ENCODE peak calls at places on chromosome 3, in seven cellular contexts. One of them, this sample, is unnamed.

GRCh38 chr3:85120879-85121278 is 162.1 kb downstream of the CADM2 start:
- DNase-seq in ovary: no peak
- DNase-seq in esophagus squamous epithelium: no peak
- DNase-seq in A549: no peak
- DNase-seq in uterus: no peak
- DNase-seq in IMR-90: no peak
- DNase-seq in upper lobe of left lung: no peak
- DNase-seq in this sample: no peak

GRCh38 chr3:198079771-198080520 is 119.9 kb downstream of the LMLN start:
- DNase-seq in A549: no peak
- DNase-seq in IMR-90: peak
- DNase-seq in ovary: no peak
- DNase-seq in uterus: peak
- DNase-seq in esophagus squamous epithelium: no peak
- DNase-seq in upper lobe of left lung: no peak
- DNase-seq in this sample: peak

GRCh38 chr3:65689436-65689835 is 349.3 kb downstream of the MAGI1 start:
- DNase-seq in ovary: no peak
- DNase-seq in A549: no peak
- DNase-seq in esophagus squamous epithelium: no peak
- DNase-seq in uterus: no peak
- DNase-seq in IMR-90: no peak
- DNase-seq in upper lobe of left lung: no peak
- DNase-seq in this sample: no peak

GRCh38 chr3:29178809-29179793 is 101.8 kb upstream of the RBMS3 start:
- DNase-seq in A549: no peak
- DNase-seq in uterus: no peak
- DNase-seq in IMR-90: no peak
- DNase-seq in esophagus squamous epithelium: no peak
- DNase-seq in ovary: no peak
- DNase-seq in upper lobe of left lung: no peak
- DNase-seq in this sample: no peak

GRCh38 chr3:97872209-97873042 is 50.6 kb downstream of the CRYBG3 start:
- DNase-seq in esophagus squamous epithelium: no peak
- DNase-seq in upper lobe of left lung: no peak
- DNase-seq in uterus: peak
- DNase-seq in A549: no peak
- DNase-seq in IMR-90: peak
- DNase-seq in ovary: no peak
- DNase-seq in this sample: no peak

GRCh38 chr3:55090310-55090709 is 162.5 kb upstream of the LRTM1 start:
- DNase-seq in upper lobe of left lung: no peak
- DNase-seq in esophagus squamous epithelium: no peak
- DNase-seq in ovary: no peak
- DNase-seq in IMR-90: no peak
- DNase-seq in uterus: no peak
- DNase-seq in A549: no peak
- DNase-seq in this sample: no peak

GRCh38 chr3:11240496-11240895 is 31.7 kb upstream of the ATG7 start:
- DNase-seq in uterus: no peak
- DNase-seq in IMR-90: no peak
- DNase-seq in upper lobe of left lung: no peak
- DNase-seq in ovary: no peak
- DNase-seq in esophagus squamous epithelium: no peak
- DNase-seq in A549: no peak
- DNase-seq in this sample: no peak

GRCh38 chr3:73611176-73611575 is 13.6 kb downstream of the PDZRN3 start:
- DNase-seq in ovary: no peak
- DNase-seq in A549: no peak
- DNase-seq in esophagus squamous epithelium: no peak
- DNase-seq in IMR-90: peak
- DNase-seq in upper lobe of left lung: no peak
- DNase-seq in uterus: no peak
- DNase-seq in this sample: no peak

GRCh38 chr3:29353807-29354206 is 72.9 kb downstream of the RBMS3 start:
- DNase-seq in ovary: no peak
- DNase-seq in A549: no peak
- DNase-seq in uterus: no peak
- DNase-seq in esophagus squamous epithelium: no peak
- DNase-seq in upper lobe of left lung: no peak
- DNase-seq in IMR-90: no peak
- DNase-seq in this sample: no peak

GRCh38 chr3:182618085-182618732 is 175.1 kb upstream of the ATP11B start:
- DNase-seq in A549: no peak
- DNase-seq in esophagus squamous epithelium: no peak
- DNase-seq in IMR-90: no peak
- DNase-seq in uterus: no peak
- DNase-seq in ovary: no peak
- DNase-seq in upper lobe of left lung: no peak
- DNase-seq in this sample: peak

GRCh38 chr3:149152420-149152819 is 23.0 kb downstream of the HPS3 start:
- DNase-seq in ovary: no peak
- DNase-seq in esophagus squamous epithelium: no peak
- DNase-seq in uterus: no peak
- DNase-seq in upper lobe of left lung: no peak
- DNase-seq in A549: no peak
- DNase-seq in IMR-90: peak
- DNase-seq in this sample: no peak

GRCh38 chr3:12462159-12462962 is 21.9 kb upstream of the TSEN2 start:
- DNase-seq in ovary: no peak
- DNase-seq in IMR-90: no peak
- DNase-seq in upper lobe of left lung: no peak
- DNase-seq in esophagus squamous epithelium: no peak
- DNase-seq in A549: no peak
- DNase-seq in uterus: no peak
- DNase-seq in this sample: no peak

GRCh38 chr3:155548194-155548593 is 196.7 kb downstream of the PLCH1 start:
- DNase-seq in upper lobe of left lung: no peak
- DNase-seq in esophagus squamous epithelium: no peak
- DNase-seq in A549: no peak
- DNase-seq in IMR-90: no peak
- DNase-seq in uterus: no peak
- DNase-seq in ovary: no peak
- DNase-seq in this sample: no peak

GRCh38 chr3:134708025-134708597 is 57.3 kb upstream of the KY start:
- DNase-seq in IMR-90: peak
- DNase-seq in A549: no peak
- DNase-seq in uterus: no peak
- DNase-seq in ovary: no peak
- DNase-seq in upper lobe of left lung: no peak
- DNase-seq in esophagus squamous epithelium: no peak
- DNase-seq in this sample: no peak

GRCh38 chr3:49339593-49339946 is 283 bp downstream of the USP4 start:
- DNase-seq in esophagus squamous epithelium: no peak
- DNase-seq in A549: no peak
- DNase-seq in ovary: peak
- DNase-seq in uterus: peak
- DNase-seq in upper lobe of left lung: peak
- DNase-seq in IMR-90: no peak
- DNase-seq in this sample: no peak

GRCh38 chr3:26621176-26621575 is 1.4 kb upstream of the LRRC3B start:
- DNase-seq in A549: no peak
- DNase-seq in ovary: no peak
- DNase-seq in uterus: no peak
- DNase-seq in upper lobe of left lung: no peak
- DNase-seq in IMR-90: no peak
- DNase-seq in esophagus squamous epithelium: no peak
- DNase-seq in this sample: no peak

GRCh38 chr3:196220587-196220986 is 4.3 kb downstream of the SLC51A start:
- DNase-seq in uterus: no peak
- DNase-seq in upper lobe of left lung: no peak
- DNase-seq in A549: no peak
- DNase-seq in esophagus squamous epithelium: no peak
- DNase-seq in IMR-90: no peak
- DNase-seq in ovary: no peak
- DNase-seq in this sample: no peak

GRCh38 chr3:127690823-127691452 is 18.2 kb downstream of the ABTB1 start:
- DNase-seq in ovary: no peak
- DNase-seq in A549: peak
- DNase-seq in esophagus squamous epithelium: no peak
- DNase-seq in upper lobe of left lung: no peak
- DNase-seq in IMR-90: peak
- DNase-seq in uterus: no peak
- DNase-seq in this sample: peak

GRCh38 chr3:61796088-61796680 is 234.8 kb downstream of the PTPRG start:
- DNase-seq in A549: no peak
- DNase-seq in IMR-90: no peak
- DNase-seq in esophagus squamous epithelium: no peak
- DNase-seq in upper lobe of left lung: no peak
- DNase-seq in uterus: no peak
- DNase-seq in ovary: no peak
- DNase-seq in this sample: no peak

GRCh38 chr3:64708456-64708855 is 20.7 kb upstream of the ADAMTS9 start:
- DNase-seq in esophagus squamous epithelium: no peak
- DNase-seq in IMR-90: no peak
- DNase-seq in ovary: no peak
- DNase-seq in uterus: no peak
- DNase-seq in upper lobe of left lung: no peak
- DNase-seq in A549: no peak
- DNase-seq in this sample: no peak

GRCh38 chr3:150407818-150408231 is 273 bp upstream of the TSC22D2 start:
- DNase-seq in esophagus squamous epithelium: no peak
- DNase-seq in upper lobe of left lung: no peak
- DNase-seq in ovary: peak
- DNase-seq in uterus: peak
- DNase-seq in IMR-90: peak
- DNase-seq in A549: peak
- DNase-seq in this sample: no peak

GRCh38 chr3:150407051-150407817 is 864 bp upstream of the TSC22D2 start:
- DNase-seq in esophagus squamous epithelium: no peak
- DNase-seq in ovary: no peak
- DNase-seq in A549: no peak
- DNase-seq in uterus: peak
- DNase-seq in upper lobe of left lung: no peak
- DNase-seq in IMR-90: peak
- DNase-seq in this sample: peak

GRCh38 chr3:150409125-150409526 is 1.0 kb downstream of the TSC22D2 start:
- DNase-seq in ovary: peak
- DNase-seq in upper lobe of left lung: no peak
- DNase-seq in uterus: no peak
- DNase-seq in A549: no peak
- DNase-seq in esophagus squamous epithelium: peak
- DNase-seq in IMR-90: no peak
- DNase-seq in this sample: peak

GRCh38 chr3:150409527-150410310 is 1.6 kb downstream of the TSC22D2 start:
- DNase-seq in upper lobe of left lung: peak
- DNase-seq in uterus: peak
- DNase-seq in ovary: peak
- DNase-seq in esophagus squamous epithelium: peak
- DNase-seq in IMR-90: peak
- DNase-seq in A549: peak
- DNase-seq in this sample: peak

DNA sequence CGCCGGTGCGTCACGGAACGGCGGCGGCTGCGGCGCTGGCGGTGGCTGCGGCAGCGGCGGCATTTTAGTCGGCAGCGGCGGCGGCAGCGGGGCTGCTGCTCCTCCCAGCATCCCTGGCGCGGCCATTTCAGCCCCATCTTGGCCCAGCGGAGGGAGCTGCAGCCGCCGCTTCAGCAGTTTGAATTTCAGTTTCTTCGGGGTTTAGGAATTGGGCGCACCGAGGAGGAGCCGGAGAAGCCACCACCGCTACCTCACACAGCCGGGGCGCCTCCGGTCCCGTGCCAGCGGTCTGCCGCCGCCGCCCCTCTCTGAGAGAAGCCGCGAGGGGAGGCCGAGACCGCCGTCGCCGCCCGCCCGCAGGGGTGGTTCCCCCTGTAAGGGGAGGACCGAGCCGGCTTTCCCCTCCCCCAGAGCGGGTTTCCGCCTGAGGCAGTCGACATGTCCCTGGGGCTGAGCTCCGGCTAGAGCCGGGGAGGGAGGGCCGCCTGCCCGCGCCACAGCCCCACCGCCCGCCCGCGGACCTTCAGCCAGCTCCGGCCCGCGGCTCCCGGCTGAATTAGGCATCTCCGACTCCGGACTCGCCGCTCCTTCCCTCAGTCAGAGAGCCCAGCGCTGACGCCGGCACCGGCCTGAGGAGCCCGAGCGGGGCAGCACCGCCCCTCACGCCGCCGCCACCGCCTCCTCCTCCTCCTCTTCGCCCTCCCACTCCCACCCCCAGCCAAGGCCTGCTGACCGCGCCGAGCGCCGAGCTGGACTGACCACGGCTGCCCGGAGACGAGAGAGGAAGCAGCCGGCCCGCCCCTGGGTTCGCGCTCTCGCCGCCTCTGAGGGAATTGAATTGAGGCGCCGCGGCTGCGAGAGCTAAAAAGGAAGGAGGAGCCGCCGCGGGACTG is at the start of gene TSC22D2:
- DNase-seq in IMR-90: peak
- DNase-seq in A549: peak
- DNase-seq in upper lobe of left lung: peak
- DNase-seq in ovary: peak
- DNase-seq in uterus: peak
- DNase-seq in esophagus squamous epithelium: peak
- DNase-seq in this sample: peak
- TF ChIP-seq POLR2A in IMR-90: peak
- TF ChIP-seq POLR2A in A549: peak
- TF ChIP-seq POLR2A in upper lobe of left lung: peak
- TF ChIP-seq POLR2A in ovary: peak
- TF ChIP-seq POLR2A in uterus: peak
- TF ChIP-seq POLR2A in esophagus squamous epithelium: peak
- TF ChIP-seq POLR2A in this sample: peak

GRCh38 chr3:177357352-177358084 is 160.2 kb upstream of the TBL1XR1 start:
- DNase-seq in A549: peak
- DNase-seq in upper lobe of left lung: no peak
- DNase-seq in uterus: peak
- DNase-seq in ovary: peak
- DNase-seq in IMR-90: peak
- DNase-seq in esophagus squamous epithelium: no peak
- DNase-seq in this sample: peak
- TF ChIP-seq POLR2A in A549: no peak
- TF ChIP-seq POLR2A in upper lobe of left lung: no peak
- TF ChIP-seq POLR2A in uterus: no peak
- TF ChIP-seq POLR2A in ovary: no peak
- TF ChIP-seq POLR2A in IMR-90: no peak
- TF ChIP-seq POLR2A in esophagus squamous epithelium: no peak
- TF ChIP-seq POLR2A in this sample: peak

GRCh38 chr3:52817860-52818259 is 12.6 kb downstream of the ITIH4 start:
- DNase-seq in uterus: no peak
- DNase-seq in esophagus squamous epithelium: no peak
- DNase-seq in A549: no peak
- DNase-seq in IMR-90: no peak
- DNase-seq in upper lobe of left lung: no peak
- DNase-seq in ovary: no peak
- DNase-seq in this sample: no peak
- TF ChIP-seq POLR2A in uterus: no peak
- TF ChIP-seq POLR2A in esophagus squamous epithelium: no peak
- TF ChIP-seq POLR2A in A549: no peak
- TF ChIP-seq POLR2A in IMR-90: no peak
- TF ChIP-seq POLR2A in upper lobe of left lung: no peak
- TF ChIP-seq POLR2A in ovary: no peak
- TF ChIP-seq POLR2A in this sample: no peak

DNA sequence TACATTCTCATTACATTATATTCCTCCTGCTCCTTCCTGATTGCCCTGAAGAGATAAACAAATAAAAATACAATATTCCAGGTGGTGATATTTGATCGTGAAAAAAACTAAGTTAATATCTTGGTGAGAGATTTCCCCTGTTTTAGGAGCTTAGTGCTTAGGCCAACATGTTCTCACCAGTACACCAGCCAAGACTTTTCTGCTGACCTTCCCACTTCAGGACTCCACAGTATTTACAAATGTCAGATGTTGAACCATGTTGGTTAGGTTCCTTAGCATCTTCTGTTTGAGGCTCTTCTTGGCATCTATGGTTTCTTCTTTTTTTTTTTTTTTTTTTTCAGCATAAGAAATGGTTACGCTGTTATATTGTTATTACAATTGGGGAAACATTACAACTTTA is 247.0 kb downstream of the IL5RA start:
- DNase-seq in IMR-90: no peak
- DNase-seq in A549: no peak
- DNase-seq in uterus: no peak
- DNase-seq in upper lobe of left lung: no peak
- DNase-seq in ovary: no peak
- DNase-seq in esophagus squamous epithelium: no peak
- DNase-seq in this sample: no peak
- TF ChIP-seq POLR2A in IMR-90: no peak
- TF ChIP-seq POLR2A in A549: no peak
- TF ChIP-seq POLR2A in uterus: no peak
- TF ChIP-seq POLR2A in upper lobe of left lung: no peak
- TF ChIP-seq POLR2A in ovary: no peak
- TF ChIP-seq POLR2A in esophagus squamous epithelium: no peak
- TF ChIP-seq POLR2A in this sample: no peak

This sample was measured in erythroblast.